ENCODE peak calls at places on chromosomes 1 and 21, in six cellular contexts. I is foreskin fibroblast, X is A172, Q is T-cell, T is BE2C, Z is D341Med. G is an unnamed sample.

GRCh38 chr1:32180186-32181060 is 948 bp downstream of the TXLNA start:
- DNase-seq in Z (peak; percentile 78), Q (no peak), X (no peak), I (peak; percentile 41), T (peak; percentile 57), G (peak; percentile 50)

GRCh38 chr1:53559391-53559815 is 100.2 kb downstream of the DMRTB1 start:
- DNase-seq in Q (peak; percentile 21), T (no peak), X (no peak), Z (no peak), I (no peak), G (no peak)

GRCh38 chr21:39030127-39030884 is 152.9 kb downstream of the PSMG1 start:
- DNase-seq in Z (no peak), T (no peak), I (no peak), Q (no peak), X (no peak), G (no peak)

GRCh38 chr1:174359454-174359805 is 88.3 kb upstream of the GPR52 start:
- DNase-seq in T (no peak), Q (no peak), I (no peak), X (no peak), Z (no peak), G (no peak)

GRCh38 chr1:26826261-26827201 is at the start of gene ZDHHC18:
- DNase-seq in Q (peak; percentile 68), X (peak; percentile 10), Z (peak; percentile 96), T (peak; percentile 68), I (peak; percentile 50), G (peak; percentile 31)

GRCh38 chr1:220604921-220605320 is 77.0 kb downstream of the MARK1 start:
- DNase-seq in I (no peak), X (no peak), Z (no peak), Q (no peak), T (no peak), G (no peak)

GRCh38 chr1:38292969-38293368 is 246.4 kb upstream of the POU3F1 start:
- DNase-seq in Q (no peak), Z (no peak), I (no peak), X (no peak), T (no peak), G (no peak)

GRCh38 chr21:42091899-42092508 is 20.9 kb downstream of the UMODL1 start:
- DNase-seq in T (no peak), X (no peak), Z (no peak), I (no peak), Q (no peak), G (no peak)

GRCh38 chr21:35291963-35292627 is 243.0 kb upstream of the RUNX1 start:
- DNase-seq in T (no peak), Q (no peak), I (peak; percentile 5), Z (no peak), X (peak; percentile 43), G (peak; percentile 72)

GRCh38 chr1:35461966-35462651 is 95.1 kb downstream of the KIAA0319L start:
- DNase-seq in I (no peak), X (no peak), T (no peak), Z (no peak), Q (no peak), G (no peak)

GRCh38 chr1:231497629-231498152 is 30.8 kb upstream of the TSNAX start:
- DNase-seq in Q (no peak), T (no peak), X (no peak), I (no peak), Z (no peak), G (no peak)

GRCh38 chr1:9494936-9495758 is 44.1 kb upstream of the SLC25A33 start:
- DNase-seq in I (no peak), X (peak; percentile 15), Q (peak; percentile 51), T (peak; percentile 63), Z (peak; percentile 90), G (peak; percentile 46)

G was measured in fibroblast of lung.